ENCODE peak calls at places on chromosomes 5 and 9, in six cellular contexts. W is foreskin fibroblast, S is osteocyte, V is lower lobe of right lung, F is fibroblast of the aortic adventitia, N is nephron progenitor cell. R is an unnamed sample.

GRCh38 chr9:74120061-74120460 is 377.1 kb upstream of the RORB start:
- DNase-seq in W (no peak), S (no peak), V (no peak), F (no peak), N (no peak), R (no peak)

GRCh38 chr5:123434796-123435195 is 11.6 kb upstream of the CEP120 start:
- DNase-seq in W (no peak), S (no peak), V (no peak), F (no peak), N (no peak), R (no peak)

GRCh38 chr9:133598978-133599377 is 10.2 kb downstream of the FAM163B start:
- DNase-seq in W (no peak), S (no peak), V (no peak), F (no peak), N (no peak), R (no peak)

GRCh38 chr5:157459715-157460599 is at the start of gene NIPAL4:
- DNase-seq in W (peak), S (no peak), V (no peak), F (no peak), N (peak), R (peak)

GRCh38 chr9:19410594-19410993 is 1.8 kb downstream of the ACER2 start:
- DNase-seq in W (no peak), S (no peak), V (no peak), F (no peak), N (no peak), R (no peak)

GRCh38 chr9:91681461-91682305 is 258.1 kb upstream of the NFIL3 start:
- DNase-seq in W (peak), S (peak), V (peak), F (peak), N (peak), R (peak)

GRCh38 chr9:35828716-35829083 is at the start of gene FAM221B:
- DNase-seq in W (no peak), S (no peak), V (peak), F (peak), N (peak), R (peak)

GRCh38 chr5:137791803-137792202 is 37.6 kb upstream of the HNRNPA0 start:
- DNase-seq in W (no peak), S (no peak), V (no peak), F (no peak), N (no peak), R (no peak)

GRCh38 chr9:26131891-26132290 is 453.6 kb upstream of the TUSC1 start:
- DNase-seq in W (peak), S (no peak), V (no peak), F (peak), N (no peak), R (no peak)

GRCh38 chr5:64513492-64513891 is 7.7 kb downstream of the RGS7BP start:
- DNase-seq in W (no peak), S (no peak), V (no peak), F (no peak), N (no peak), R (no peak)

GRCh38 chr5:135326296-135327240 is 72.5 kb downstream of the MACROH2A1 start:
- DNase-seq in W (peak), S (no peak), V (no peak), F (no peak), N (peak), R (no peak)

GRCh38 chr5:131001507-131001906 is 163.5 kb downstream of the HINT1 start:
- DNase-seq in W (no peak), S (no peak), V (no peak), F (no peak), N (no peak), R (no peak)

GRCh38 chr5:168269950-168270349 is 21.5 kb upstream of the WWC1 start:
- DNase-seq in W (peak), S (no peak), V (no peak), F (peak), N (no peak), R (no peak)

GRCh38 chr5:123916331-123917121 is 404.5 kb downstream of the CSNK1G3 start:
- DNase-seq in W (peak), S (no peak), V (no peak), F (peak), N (no peak), R (peak)

GRCh38 chr9:99488109-99489042 is 266.3 kb downstream of the SEC61B start:
- DNase-seq in W (no peak), S (no peak), V (no peak), F (no peak), N (no peak), R (no peak)

GRCh38 chr5:42837601-42838000 is 25.9 kb upstream of the SELENOP start:
- DNase-seq in W (no peak), S (no peak), V (no peak), F (no peak), N (no peak), R (no peak)

GRCh38 chr9:96567203-96567700 is 52.4 kb downstream of the CDC14B start:
- DNase-seq in W (peak), S (no peak), V (no peak), F (peak), N (no peak), R (no peak)

GRCh38 chr5:136677219-136677618 is 311.9 kb upstream of the TRPC7 start:
- DNase-seq in W (peak), S (no peak), V (no peak), F (no peak), N (no peak), R (no peak)

GRCh38 chr9:92648447-92649406 is 21.2 kb downstream of the IPPK start:
- DNase-seq in W (no peak), S (no peak), V (peak), F (no peak), N (no peak), R (no peak)

GRCh38 chr9:28289732-28290131 is 716.5 kb upstream of the C9orf72 start:
- DNase-seq in W (no peak), S (no peak), V (no peak), F (no peak), N (no peak), R (no peak)

GRCh38 chr5:17315710-17316221 is 98.3 kb downstream of the BASP1 start:
- DNase-seq in W (peak), S (no peak), V (no peak), F (peak), N (no peak), R (no peak)

GRCh38 chr9:14926941-14927624 is 16.9 kb upstream of the FREM1 start:
- DNase-seq in W (no peak), S (no peak), V (no peak), F (no peak), N (no peak), R (no peak)

GRCh38 chr9:95864852-95865580 is 10.5 kb upstream of the ERCC6L2 start:
- DNase-seq in W (no peak), S (no peak), V (no peak), F (no peak), N (no peak), R (no peak)

GRCh38 chr9:107862329-107862728 is 372.8 kb upstream of the KLF4 start:
- DNase-seq in W (no peak), S (no peak), V (no peak), F (no peak), N (no peak), R (no peak)

GRCh38 chr9:107856633-107857032 is 367.1 kb upstream of the KLF4 start:
- DNase-seq in W (no peak), S (no peak), V (no peak), F (no peak), N (no peak), R (no peak)

GRCh38 chr9:107858260-107858659 is 368.7 kb upstream of the KLF4 start:
- DNase-seq in W (no peak), S (no peak), V (no peak), F (no peak), N (no peak), R (no peak)

GRCh38 chr9:107863406-107863805 is 373.8 kb upstream of the KLF4 start:
- DNase-seq in W (no peak), S (no peak), V (no peak), F (no peak), N (no peak), R (no peak)

DNA sequence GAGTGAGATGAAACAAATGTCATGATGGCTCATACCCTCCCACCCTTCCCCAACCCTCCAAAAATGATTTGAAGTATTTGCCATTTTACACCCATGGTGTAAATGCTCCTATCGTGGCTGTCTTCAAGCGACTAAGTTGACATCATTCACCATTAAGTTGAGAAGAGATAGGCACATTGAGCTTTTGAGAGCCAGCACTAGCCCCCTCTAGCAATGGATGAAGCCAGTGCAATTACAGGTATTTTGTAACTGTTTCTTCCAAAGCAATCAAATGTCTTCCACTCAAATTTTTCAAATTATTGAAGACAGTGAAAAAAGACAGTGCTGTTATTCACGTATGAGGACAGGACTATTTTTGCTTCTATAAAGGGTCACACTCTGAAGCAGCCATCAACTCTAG is 371.5 kb upstream of the KLF4 start:
- DNase-seq in W (no peak), S (no peak), V (no peak), F (no peak), N (no peak), R (no peak)
- TF ChIP-seq CTCF in W (no peak), S (no peak), V (no peak), F (no peak), N (no peak), R (no peak)

GRCh38 chr5:147369742-147370374 is 135.0 kb downstream of the STK32A start:
- DNase-seq in W (peak), S (no peak), V (no peak), F (peak), N (no peak), R (no peak)
- TF ChIP-seq CTCF in W (peak), S (peak), V (peak), F (peak), N (peak), R (peak)

GRCh38 chr9:118829334-118829733 is 539.9 kb downstream of the BRINP1 start:
- DNase-seq in W (no peak), S (no peak), V (no peak), F (no peak), N (no peak), R (no peak)
- TF ChIP-seq CTCF in W (no peak), S (peak), V (peak), F (no peak), N (peak), R (no peak)

GRCh38 chr5:75203604-75204003 is 33.1 kb downstream of the ANKRD31 start:
- DNase-seq in W (no peak), S (no peak), V (no peak), F (no peak), N (no peak), R (no peak)

GRCh38 chr5:75199946-75200345 is 36.7 kb downstream of the ANKRD31 start:
- DNase-seq in W (no peak), S (no peak), V (no peak), F (no peak), N (no peak), R (no peak)

GRCh38 chr5:75200776-75201175 is 35.9 kb downstream of the ANKRD31 start:
- DNase-seq in W (no peak), S (no peak), V (no peak), F (no peak), N (no peak), R (no peak)

GRCh38 chr5:75197746-75198145 is 38.9 kb downstream of the ANKRD31 start:
- DNase-seq in W (no peak), S (no peak), V (no peak), F (no peak), N (no peak), R (no peak)

DNA sequence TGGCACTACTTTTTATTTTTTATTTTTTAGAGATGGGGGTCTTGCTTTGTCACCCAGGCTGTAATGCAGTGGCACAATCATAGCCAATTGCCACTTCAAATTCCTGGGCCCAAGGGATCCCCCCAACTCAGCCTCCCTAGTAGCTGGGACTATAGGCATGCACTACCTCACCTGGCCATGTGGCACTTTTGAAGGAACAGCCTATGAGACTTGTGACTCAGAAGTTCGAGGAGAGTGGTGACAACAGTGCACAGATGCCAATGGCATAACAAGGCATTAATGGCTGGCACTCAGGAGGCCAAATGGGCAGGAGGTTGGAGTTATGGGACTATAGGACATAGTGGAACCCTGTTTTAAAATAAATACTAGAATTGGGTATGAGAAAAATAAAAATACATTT is 33.7 kb downstream of the ANKRD31 start:
- DNase-seq in W (no peak), S (no peak), V (no peak), F (no peak), N (no peak), R (peak)
- TF ChIP-seq CTCF in W (no peak), S (no peak), V (no peak), F (no peak), N (no peak), R (peak)

DNA sequence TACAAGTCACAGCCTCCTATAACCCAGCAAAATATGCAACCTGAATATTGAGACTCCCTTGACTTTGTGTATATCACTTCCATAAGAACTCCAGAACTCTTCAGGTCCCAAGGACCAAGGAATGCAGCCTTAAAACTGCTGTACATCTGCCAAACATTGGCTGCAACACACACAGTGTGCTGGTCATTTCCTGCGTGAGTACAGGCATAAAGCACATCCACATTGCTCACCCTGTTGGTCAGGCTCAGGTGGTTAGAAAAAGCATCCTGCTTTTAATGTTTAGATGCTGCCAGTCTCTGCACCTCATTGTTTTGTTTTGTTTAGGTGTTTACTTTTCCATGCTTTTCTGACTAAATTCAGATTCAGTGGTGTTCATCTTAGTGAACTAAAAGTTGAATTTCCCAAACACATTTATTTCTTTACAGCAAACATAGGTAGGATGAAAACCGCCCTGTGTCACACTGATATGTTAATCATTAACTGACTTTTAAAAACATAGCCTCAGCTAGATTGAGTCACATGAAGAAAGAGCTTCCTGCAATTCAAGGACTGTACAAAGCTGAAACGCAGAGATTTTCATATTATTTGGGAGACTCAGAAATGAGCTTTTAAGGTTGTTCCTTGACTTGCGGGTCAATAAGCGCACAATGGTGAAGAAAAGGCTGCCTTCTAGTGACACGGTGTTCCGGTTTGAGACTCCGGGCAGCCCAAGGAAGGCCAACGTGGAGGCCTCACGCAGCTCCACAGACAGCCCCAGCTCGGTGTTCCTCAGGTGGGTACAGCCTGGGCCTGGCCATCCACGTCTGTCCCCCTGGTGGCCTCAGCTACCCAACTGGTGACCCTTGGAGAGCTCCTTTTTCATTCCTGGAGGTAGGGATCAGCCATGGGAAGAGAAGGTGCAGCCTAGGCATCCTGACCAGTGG is 52.2 kb upstream of the GRAMD2B start:
- DNase-seq in W (peak), S (no peak), V (no peak), F (peak), N (no peak), R (peak)
- TF ChIP-seq CTCF in W (no peak), S (no peak), V (no peak), F (no peak), N (no peak), R (peak)

GRCh38 chr5:150286820-150287219 is 2.8 kb downstream of the CAMK2A start:
- DNase-seq in W (no peak), S (no peak), V (no peak), F (no peak), N (peak), R (peak)
- TF ChIP-seq CTCF in W (peak), S (peak), V (no peak), F (peak), N (peak), R (peak)

GRCh38 chr9:87703636-87704276 is 22.2 kb upstream of the CTSL start:
- DNase-seq in W (no peak), S (no peak), V (no peak), F (no peak), N (no peak), R (no peak)

GRCh38 chr9:87704342-87704741 is 21.6 kb upstream of the CTSL start:
- DNase-seq in W (no peak), S (no peak), V (no peak), F (no peak), N (no peak), R (no peak)

GRCh38 chr9:87708989-87709706 is 16.8 kb upstream of the CTSL start:
- DNase-seq in W (no peak), S (no peak), V (no peak), F (no peak), N (no peak), R (no peak)

GRCh38 chr9:87707805-87708500 is 18.0 kb upstream of the CTSL start:
- DNase-seq in W (peak), S (no peak), V (no peak), F (no peak), N (no peak), R (no peak)

DNA sequence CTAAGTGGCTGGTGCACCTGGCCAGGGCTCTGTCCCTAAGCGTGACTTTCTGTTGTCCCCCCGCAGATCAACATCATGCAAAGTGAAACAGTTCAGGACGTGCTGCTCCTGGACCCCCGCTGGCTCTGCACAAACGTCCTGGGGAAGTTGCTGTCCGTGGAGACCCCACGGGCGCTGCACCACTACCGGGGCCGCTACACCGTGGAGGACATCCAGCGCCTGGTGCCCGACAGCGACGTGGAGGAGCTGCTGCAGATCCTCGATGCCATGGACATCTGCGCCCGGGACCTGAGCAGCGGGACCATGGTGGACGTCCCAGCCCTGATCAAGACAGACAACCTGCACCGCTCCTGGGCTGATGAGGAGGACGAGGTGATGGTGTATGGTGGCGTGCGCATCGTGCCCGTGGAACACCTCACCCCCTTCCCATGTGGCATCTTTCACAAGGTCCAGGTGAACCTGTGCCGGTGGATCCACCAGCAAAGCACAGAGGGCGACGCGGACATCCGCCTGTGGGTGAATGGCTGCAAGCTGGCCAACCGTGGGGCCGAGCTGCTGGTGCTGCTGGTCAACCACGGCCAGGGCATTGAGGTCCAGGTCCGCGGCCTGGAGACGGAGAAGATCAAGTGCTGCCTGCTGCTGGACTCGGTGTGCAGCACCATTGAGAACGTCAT is 19.7 kb upstream of the CTSL start:
- DNase-seq in W (no peak), S (no peak), V (no peak), F (no peak), N (no peak), R (no peak)
- TF ChIP-seq CTCF in W (no peak), S (no peak), V (no peak), F (no peak), N (no peak), R (no peak)

R was measured in Calu3.